ENCODE peak calls at places on chromosomes 4 and X, in ten cellular contexts. G, K, T, S, C, U, E, B, V and J are unnamed samples.

GRCh38 chr4:89196056-89196674 is 84.8 kb downstream of the TIGD2 start:
- DNase-seq in V (no peak), C (no peak), G (no peak), B (no peak), E (no peak), K (no peak), U (no peak), S (peak), T (no peak), J (no peak)

GRCh38 chrX:68490644-68491043 is 8.2 kb upstream of the YIPF6 start:
- DNase-seq in S (no peak), G (peak), C (peak), E (no peak), V (no peak), T (peak), K (no peak), U (no peak), B (no peak), J (no peak)

GRCh38 chrX:30824275-30824674 is 64.8 kb downstream of the TAB3 start:
- DNase-seq in S (no peak), T (no peak), E (no peak), V (no peak), C (no peak), G (no peak), B (no peak), U (no peak), K (no peak), J (no peak)

GRCh38 chrX:69010339-69010738 is 154.9 kb downstream of the PJA1 start:
- DNase-seq in C (no peak), V (no peak), S (no peak), T (no peak), E (peak), U (no peak), G (no peak), B (peak), K (no peak), J (no peak)

GRCh38 chrX:147635186-147635585 is 276.5 kb upstream of the FMR1 start:
- DNase-seq in V (no peak), B (no peak), K (no peak), S (no peak), U (no peak), C (no peak), T (no peak), G (no peak), E (no peak), J (no peak)

GRCh38 chr4:65580551-65580950 is 89.7 kb downstream of the EPHA5 start:
- DNase-seq in K (no peak), G (peak), B (no peak), U (no peak), E (no peak), V (no peak), C (no peak), T (no peak), S (no peak), J (no peak)

GRCh38 chr4:162985131-162985530 is 181.6 kb downstream of the NAF1 start:
- DNase-seq in V (no peak), K (no peak), E (no peak), T (no peak), G (no peak), B (no peak), C (no peak), U (no peak), S (no peak), J (no peak)

GRCh38 chr4:168507178-168507577 is 10.3 kb downstream of the PALLD start:
- DNase-seq in V (no peak), E (no peak), C (no peak), K (no peak), S (no peak), T (no peak), U (no peak), G (no peak), B (no peak), J (no peak)

GRCh38 chr4:38378478-38378877 is 285.5 kb upstream of the KLF3 start:
- DNase-seq in T (no peak), E (no peak), K (no peak), C (no peak), B (no peak), G (no peak), V (no peak), S (no peak), U (no peak), J (no peak)

GRCh38 chr4:88659890-88660208 is 37.8 kb downstream of the NAP1L5 start:
- DNase-seq in C (no peak), T (no peak), K (no peak), V (no peak), B (no peak), G (no peak), U (no peak), E (no peak), S (no peak), J (no peak)

GRCh38 chrX:150731795-150732194 is 38.6 kb downstream of the MTMR1 start:
- DNase-seq in B (no peak), T (no peak), K (no peak), V (peak), U (no peak), S (no peak), G (peak), C (no peak), E (no peak), J (peak)

GRCh38 chrX:53433651-53434639 is at the start of gene HSD17B10:
- DNase-seq in B (peak), K (peak), V (peak), S (peak), C (peak), E (peak), G (peak), U (peak), T (peak), J (no peak)

GRCh38 chrX:136528645-136529315 is 3.2 kb upstream of the VGLL1 start:
- DNase-seq in E (no peak), G (peak), K (no peak), B (no peak), T (peak), S (no peak), C (no peak), V (no peak), U (no peak), J (no peak)

GRCh38 chrX:64204701-64205440 is 637 bp downstream of the AMER1 start:
- DNase-seq in E (peak), S (peak), U (no peak), B (peak), K (peak), V (no peak), C (peak), T (peak), G (peak), J (no peak)